ENCODE peak calls at places on chromosomes 2 and 18, in eight cellular contexts. V is heart right ventricle; Q is spleen; S is IMR-90; P is K562; Y is AG10803; R is bronchial epithelial cell; I is CD8-positive, alpha-beta memory T cell. T is an unnamed sample.

GRCh38 chr2:176781570-176782217 is 430.9 kb upstream of the HNRNPA3 start:
- DNase-seq in V (no peak), Q (no peak), S (no peak), P (no peak), Y (no peak), R (no peak), I (no peak), T (no peak)

GRCh38 chr2:186749179-186749578 is 55.3 kb downstream of the FAM171B start:
- DNase-seq in V (no peak), Q (no peak), S (no peak), P (no peak), Y (no peak), R (no peak), I (no peak), T (no peak)

GRCh38 chr2:98805412-98806265 is 74.7 kb upstream of the MGAT4A start:
- DNase-seq in V (peak), Q (no peak), S (peak), P (no peak), Y (peak), R (peak), I (no peak), T (peak)

GRCh38 chr18:58527116-58528010 is 101.5 kb downstream of the ALPK2 start:
- DNase-seq in V (no peak), Q (no peak), S (peak), P (no peak), Y (peak), R (no peak), I (no peak), T (no peak)

GRCh38 chr2:104872866-104873688 is 19.2 kb downstream of the POU3F3 start:
- DNase-seq in V (peak), Q (peak), S (peak), P (peak), Y (peak), R (peak), I (no peak), T (peak)

GRCh38 chr2:74528600-74529356 is 728 bp downstream of the AUP1 start:
- DNase-seq in V (no peak), Q (no peak), S (no peak), P (peak), Y (no peak), R (no peak), I (no peak), T (no peak)

GRCh38 chr2:144666032-144666431 is 146.1 kb upstream of the ZEB2 start:
- DNase-seq in V (no peak), Q (no peak), S (peak), P (no peak), Y (no peak), R (peak), I (no peak), T (no peak)

GRCh38 chr18:9848170-9848854 is 37.5 kb upstream of the TXNDC2 start:
- DNase-seq in V (no peak), Q (no peak), S (no peak), P (peak), Y (no peak), R (no peak), I (no peak), T (no peak)

GRCh38 chr2:38315707-38316333 is 61.3 kb downstream of the ATL2 start:
- DNase-seq in V (peak), Q (no peak), S (peak), P (peak), Y (peak), R (peak), I (peak), T (no peak)

GRCh38 chr18:24837065-24837464 is 376.6 kb downstream of the HRH4 start:
- DNase-seq in V (no peak), Q (no peak), S (peak), P (no peak), Y (peak), R (peak), I (no peak), T (peak)

DNA sequence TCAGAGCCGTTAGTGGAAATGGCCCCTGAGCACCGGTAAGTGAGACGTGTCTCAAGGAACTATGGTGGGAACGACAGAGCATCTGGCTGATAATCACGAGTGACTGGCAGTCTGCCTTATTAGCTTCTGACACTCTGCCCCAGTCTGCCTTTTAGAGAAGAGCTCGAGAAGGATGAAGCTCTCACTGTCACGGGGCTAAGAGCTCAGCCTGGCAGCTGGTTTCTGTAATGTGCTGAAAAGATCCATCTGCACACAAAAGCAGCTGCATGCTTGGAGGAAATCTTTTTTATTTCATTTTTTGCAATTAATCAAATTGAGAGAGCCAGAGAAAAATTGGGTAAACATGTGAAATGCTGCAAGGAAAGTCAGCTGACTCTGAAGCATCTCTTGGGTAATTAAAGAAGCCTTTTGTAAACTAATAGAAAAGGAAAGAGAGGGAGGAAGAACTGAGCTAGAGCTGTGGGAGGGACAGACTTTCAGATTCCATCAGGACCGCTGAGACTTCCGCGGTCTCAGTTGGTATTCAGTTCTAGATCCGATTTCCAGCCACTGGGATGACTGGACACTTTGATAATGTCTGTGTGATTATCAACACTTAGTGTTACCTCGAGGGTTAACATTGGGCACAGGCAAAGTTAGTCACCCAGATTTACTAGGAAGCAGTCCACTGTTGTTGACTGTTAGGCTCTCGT is 24.4 kb downstream of the MBP start:
- DNase-seq in V (no peak), Q (no peak), S (peak), P (no peak), Y (peak), R (peak), I (no peak), T (peak)
- H3K4me3 ChIP-seq in V (peak), Q (no peak), S (peak), P (no peak), Y (peak), R (no peak), I (no peak), T (peak)

GRCh38 chr2:20094142-20094792 is 42.8 kb upstream of the LAPTM4A start:
- DNase-seq in V (no peak), Q (no peak), S (no peak), P (no peak), Y (no peak), R (no peak), I (no peak), T (no peak)

GRCh38 chr2:20091305-20091991 is 40.0 kb upstream of the LAPTM4A start:
- DNase-seq in V (peak), Q (no peak), S (peak), P (no peak), Y (peak), R (peak), I (no peak), T (peak)

GRCh38 chr2:20093263-20094141 is 42.1 kb upstream of the LAPTM4A start:
- DNase-seq in V (peak), Q (no peak), S (peak), P (no peak), Y (peak), R (peak), I (no peak), T (peak)

GRCh38 chr2:20092901-20093235 is 41.4 kb upstream of the LAPTM4A start:
- DNase-seq in V (no peak), Q (no peak), S (no peak), P (no peak), Y (no peak), R (no peak), I (no peak), T (no peak)

DNA sequence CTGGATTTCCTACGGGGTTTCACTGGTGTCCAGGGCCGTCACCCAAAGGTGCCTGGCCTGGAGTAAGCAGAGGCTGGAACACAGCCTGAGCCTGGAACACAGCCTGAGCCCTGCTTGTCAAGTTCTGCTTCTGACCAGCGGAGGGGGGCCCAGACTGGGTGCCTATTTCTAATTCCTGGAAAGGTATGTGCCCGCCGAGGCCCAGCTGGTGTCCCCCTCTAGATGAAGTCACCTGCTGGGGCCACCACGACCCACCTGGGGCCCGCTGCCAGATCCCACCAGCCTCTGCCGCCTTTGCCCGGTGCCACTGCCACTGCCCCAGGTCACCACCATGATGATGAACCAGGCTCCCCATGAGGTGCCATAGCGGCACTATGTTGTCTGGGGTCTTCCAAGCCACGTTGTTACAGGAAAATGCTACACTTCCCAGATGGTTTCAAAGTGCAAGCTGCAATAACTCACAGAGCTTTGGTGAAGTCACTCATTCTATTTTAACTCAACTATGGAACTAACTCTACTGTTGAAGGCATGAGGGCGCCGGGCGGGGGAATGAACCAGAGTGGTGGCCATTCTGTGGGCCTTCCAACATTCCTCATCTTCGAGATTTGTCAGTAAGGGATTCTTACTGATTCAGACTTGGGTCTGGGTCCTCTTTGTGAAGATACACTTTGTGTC is 40.9 kb upstream of the LAPTM4A start:
- DNase-seq in V (no peak), Q (no peak), S (no peak), P (no peak), Y (no peak), R (no peak), I (no peak), T (no peak)
- H3K4me3 ChIP-seq in V (no peak), Q (no peak), S (no peak), P (no peak), Y (peak), R (no peak), I (no peak), T (no peak)

GRCh38 chr2:191845248-191845715 is 1.6 kb downstream of the CAVIN2 start:
- DNase-seq in V (peak), Q (peak), S (no peak), P (peak), Y (no peak), R (no peak), I (no peak), T (no peak)
- H3K4me3 ChIP-seq in V (peak), Q (peak), S (peak), P (peak), Y (peak), R (peak), I (no peak), T (peak)

DNA sequence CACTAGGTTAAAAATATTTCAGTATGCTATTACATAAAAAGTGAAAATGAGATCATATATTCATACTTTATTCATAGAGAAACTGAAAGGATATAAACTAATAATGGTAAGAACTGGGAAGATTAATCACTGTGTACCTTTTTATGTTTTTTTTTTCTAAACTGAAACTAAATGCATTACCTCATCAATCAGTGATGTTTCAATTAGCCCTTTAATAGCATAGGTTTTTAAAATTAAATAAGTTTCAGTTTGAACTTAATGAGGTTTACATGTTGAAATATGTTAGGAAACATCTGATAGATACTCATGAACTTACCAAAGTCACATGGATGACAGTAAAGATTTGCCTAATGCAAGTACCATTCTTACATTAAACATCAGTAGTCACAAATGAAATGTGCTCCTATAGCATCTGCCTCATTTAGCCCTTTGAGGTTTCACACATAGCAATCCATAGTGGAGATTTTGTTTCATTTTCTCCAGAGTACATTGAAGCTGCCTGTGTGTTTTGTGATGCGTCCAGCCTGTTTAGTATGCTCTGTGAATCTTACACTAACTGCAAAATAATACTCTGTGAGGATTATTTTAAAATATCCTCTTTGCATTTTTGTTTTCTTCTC is 8.9 kb downstream of the MAPRE2 start:
- DNase-seq in V (no peak), Q (no peak), S (no peak), P (no peak), Y (no peak), R (peak), I (no peak), T (no peak)
- H3K4me3 ChIP-seq in V (no peak), Q (no peak), S (no peak), P (no peak), Y (no peak), R (no peak), I (no peak), T (no peak)

GRCh38 chr2:32376756-32377155 is 19.9 kb downstream of the BIRC6 start:
- DNase-seq in V (no peak), Q (no peak), S (no peak), P (no peak), Y (no peak), R (no peak), I (no peak), T (no peak)
- H3K4me3 ChIP-seq in V (no peak), Q (no peak), S (no peak), P (no peak), Y (no peak), R (no peak), I (no peak), T (no peak)